ENCODE peak calls at places on chromosomes 1 and 21, in seven cellular contexts. Z, Q, Y, H, W, F and R are unnamed samples.

GRCh38 chr21:42525228-42525604 is 11.6 kb downstream of the SLC37A1 start:
- ATAC-seq in Q (peak), H (peak), Y (no peak), W (peak), Z (peak), F (no peak), R (no peak)

GRCh38 chr1:216818284-216818683 is 95.1 kb upstream of the ESRRG start:
- ATAC-seq in Q (no peak), Y (no peak), F (no peak), Z (no peak), W (no peak), H (no peak), R (no peak)

GRCh38 chr21:14977814-14978213 is 87.0 kb downstream of the NRIP1 start:
- ATAC-seq in Y (no peak), F (no peak), Z (no peak), H (no peak), Q (no peak), W (no peak), R (no peak)

GRCh38 chr1:223423641-223424233 is 30.5 kb downstream of the CCDC185 start:
- ATAC-seq in Y (no peak), Z (no peak), Q (no peak), W (peak), F (no peak), H (no peak), R (no peak)

GRCh38 chr1:192669174-192669573 is 33.2 kb downstream of the RGS13 start:
- ATAC-seq in F (no peak), Z (no peak), Q (no peak), Y (no peak), H (no peak), W (no peak), R (no peak)

GRCh38 chr21:44941567-44941966 is 1.7 kb downstream of the SLX9 start:
- ATAC-seq in W (no peak), Z (peak), Y (no peak), F (no peak), H (no peak), Q (no peak), R (no peak)

GRCh38 chr1:44460107-44460885 is 55.2 kb downstream of the RNF220 start:
- ATAC-seq in F (no peak), H (no peak), Z (no peak), W (no peak), Q (peak), Y (peak), R (no peak)

GRCh38 chr1:219883400-219884332 is 44.7 kb downstream of the SLC30A10 start:
- ATAC-seq in Q (no peak), Z (no peak), F (no peak), H (no peak), Y (no peak), W (no peak), R (no peak)

GRCh38 chr1:86487131-86487804 is 18.5 kb downstream of the CLCA1 start:
- ATAC-seq in F (no peak), W (peak), Y (no peak), Z (peak), Q (peak), H (no peak), R (no peak)

GRCh38 chr1:86965012-86965826 is 50.8 kb downstream of the HS2ST1 start:
- ATAC-seq in Y (no peak), Z (no peak), Q (peak), H (peak), F (peak), W (no peak), R (no peak)

GRCh38 chr1:45206808-45207624 is 611 bp upstream of the ZSWIM5 start:
- ATAC-seq in Q (no peak), Z (peak), Y (no peak), F (peak), H (no peak), W (no peak), R (no peak)

GRCh38 chr1:55877440-55878232 is 662.5 kb upstream of the USP24 start:
- ATAC-seq in Y (no peak), W (no peak), Q (peak), F (no peak), Z (no peak), H (no peak), R (no peak)

GRCh38 chr1:200877010-200877409 is 4.2 kb downstream of the GPR25 start:
- ATAC-seq in Q (no peak), Y (no peak), Z (no peak), W (no peak), H (no peak), F (no peak), R (no peak)

GRCh38 chr1:64131155-64131554 is 72.3 kb upstream of the UBE2U start:
- ATAC-seq in H (no peak), W (no peak), Z (no peak), F (no peak), Y (no peak), Q (no peak), R (no peak)

GRCh38 chr1:53579221-53580008 is 120.2 kb downstream of the DMRTB1 start:
- ATAC-seq in Q (no peak), Y (no peak), H (no peak), W (no peak), F (no peak), Z (no peak), R (no peak)

GRCh38 chr1:201619513-201619912 is 80.6 kb downstream of the NAV1 start:
- ATAC-seq in H (no peak), Q (no peak), Y (no peak), W (no peak), Z (no peak), F (no peak), R (no peak)

GRCh38 chr1:94912263-94912986 is 14.5 kb downstream of the CNN3 start:
- ATAC-seq in H (no peak), W (no peak), Y (peak), F (no peak), Q (peak), Z (peak), R (no peak)

GRCh38 chr1:111234258-111234657 is 6.7 kb downstream of the CHI3L2 start:
- ATAC-seq in Z (no peak), H (no peak), F (no peak), Y (no peak), Q (no peak), W (no peak), R (no peak)

GRCh38 chr1:170321113-170321512 is 175.4 kb downstream of the NTMT2 start:
- ATAC-seq in H (no peak), Y (no peak), F (no peak), W (no peak), Q (no peak), Z (no peak), R (no peak)

GRCh38 chr1:19373206-19374126 is 61.3 kb downstream of the SLC66A1 start:
- ATAC-seq in H (no peak), Q (no peak), W (no peak), Y (no peak), F (no peak), Z (no peak), R (no peak)